ENCODE peak calls at places on chromosome 1, in four cellular contexts. N is IMR-90, K is right lobe of liver, O is body of pancreas. F is an unnamed sample.

GRCh38 chr1:45410850-45411509 is 70.7 kb upstream of the MUTYH start:
- DNase-seq in N (no peak), K (no peak), O (no peak), F (no peak)

GRCh38 chr1:246198141-246198820 is 308.8 kb downstream of the SMYD3 start:
- DNase-seq in N (no peak), K (no peak), O (no peak), F (no peak)

GRCh38 chr1:59565611-59566410 is 248.9 kb upstream of the HOOK1 start:
- DNase-seq in N (peak), K (no peak), O (no peak), F (no peak)

GRCh38 chr1:44327679-44328491 is 27.2 kb downstream of the ERI3 start:
- DNase-seq in N (peak), K (peak), O (peak), F (peak)

GRCh38 chr1:151612506-151613274 is 840 bp downstream of the SNX27 start:
- DNase-seq in N (no peak), K (peak), O (peak), F (peak)

GRCh38 chr1:61313906-61314422 is 231.6 kb downstream of the NFIA start:
- DNase-seq in N (no peak), K (no peak), O (no peak), F (no peak)

GRCh38 chr1:224438989-224439388 is 4.4 kb upstream of the WDR26 start:
- DNase-seq in N (no peak), K (no peak), O (peak), F (no peak)

GRCh38 chr1:14742181-14742980 is 143.9 kb downstream of the KAZN start:
- DNase-seq in N (peak), K (no peak), O (no peak), F (no peak)

GRCh38 chr1:214199585-214199984 is 81.4 kb upstream of the SMYD2 start:
- DNase-seq in N (no peak), K (no peak), O (no peak), F (no peak)

GRCh38 chr1:115107501-115108260 is 18.4 kb upstream of the TSPAN2 start:
- DNase-seq in N (peak), K (no peak), O (no peak), F (no peak)

GRCh38 chr1:168007691-168008090 is 70.8 kb upstream of the MPC2 start:
- DNase-seq in N (no peak), K (no peak), O (no peak), F (no peak)

GRCh38 chr1:30940541-30940940 is 32.0 kb upstream of the SDC3 start:
- DNase-seq in N (no peak), K (no peak), O (no peak), F (no peak)

GRCh38 chr1:28535180-28535579 is 17.7 kb upstream of the TRNAU1AP start:
- DNase-seq in N (no peak), K (no peak), O (no peak), F (no peak)

GRCh38 chr1:53715478-53715877 is 23.5 kb downstream of the GLIS1 start:
- DNase-seq in N (peak), K (no peak), O (peak), F (peak)

GRCh38 chr1:30299393-30299792 is 424.0 kb downstream of the MATN1 start:
- DNase-seq in N (no peak), K (no peak), O (no peak), F (no peak)

GRCh38 chr1:196205882-196206281 is 402.4 kb downstream of the KCNT2 start:
- DNase-seq in N (no peak), K (no peak), O (no peak), F (no peak)

GRCh38 chr1:183804382-183804781 is 538 bp upstream of the RGL1 start:
- DNase-seq in N (no peak), K (no peak), O (no peak), F (no peak)

GRCh38 chr1:8552135-8552534 is 234.2 kb downstream of the SLC45A1 start:
- DNase-seq in N (no peak), K (no peak), O (no peak), F (no peak)

GRCh38 chr1:23577056-23577985 is 18.0 kb upstream of the ID3 start:
- DNase-seq in N (peak), K (no peak), O (no peak), F (peak)
- H3K4me3 ChIP-seq in N (peak), K (no peak), O (no peak), F (no peak)

GRCh38 chr1:201448981-201449380 is 20.0 kb downstream of the PHLDA3 start:
- DNase-seq in N (no peak), K (no peak), O (peak), F (no peak)

GRCh38 chr1:201447911-201448871 is 20.8 kb downstream of the PHLDA3 start:
- DNase-seq in N (peak), K (peak), O (peak), F (peak)

GRCh38 chr1:201452881-201453280 is 16.1 kb downstream of the PHLDA3 start:
- DNase-seq in N (no peak), K (no peak), O (no peak), F (no peak)

GRCh38 chr1:201454568-201454967 is 14.4 kb downstream of the PHLDA3 start:
- DNase-seq in N (no peak), K (no peak), O (no peak), F (no peak)

GRCh38 chr1:201450721-201451291 is 18.2 kb downstream of the PHLDA3 start:
- DNase-seq in N (peak), K (no peak), O (peak), F (peak)
- TF ChIP-seq POLR2A in N (no peak), K (no peak), O (no peak), F (no peak)

GRCh38 chr1:203176744-203177460 is 1.3 kb upstream of the MYBPH start:
- DNase-seq in N (no peak), K (no peak), O (no peak), F (no peak)
- H3K27ac ChIP-seq in N (no peak), K (no peak), O (no peak), F (no peak)

GRCh38 chr1:228853191-228853590 is 117.9 kb downstream of the RHOU start:
- DNase-seq in N (no peak), K (no peak), O (no peak), F (no peak)

GRCh38 chr1:228852511-228853088 is 117.3 kb downstream of the RHOU start:
- DNase-seq in N (no peak), K (no peak), O (no peak), F (peak)

GRCh38 chr1:228851196-228851595 is 115.9 kb downstream of the RHOU start:
- DNase-seq in N (no peak), K (no peak), O (no peak), F (peak)

GRCh38 chr1:228850141-228851100 is 115.1 kb downstream of the RHOU start:
- DNase-seq in N (peak), K (no peak), O (no peak), F (peak)

DNA sequence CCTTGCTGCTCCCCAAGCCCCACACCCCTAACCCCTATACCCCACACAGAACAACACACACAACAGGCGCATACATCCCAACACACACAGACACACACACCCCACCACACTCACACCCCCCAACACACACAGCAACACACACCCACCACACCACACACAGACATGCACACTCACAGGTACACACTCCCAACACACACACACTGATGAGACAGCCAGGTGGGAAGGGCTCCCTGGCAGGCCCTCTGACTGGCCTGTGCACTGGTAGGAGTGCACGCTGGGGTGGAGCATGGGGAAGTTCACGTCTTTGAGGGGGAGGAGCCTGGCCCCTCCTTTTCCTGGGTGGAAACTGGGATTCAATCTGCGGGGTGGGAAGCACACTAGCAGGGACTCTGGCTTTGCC is 116.7 kb downstream of the RHOU start:
- DNase-seq in N (no peak), K (no peak), O (no peak), F (peak)
- H3K4me3 ChIP-seq in N (no peak), K (no peak), O (no peak), F (no peak)

GRCh38 chr1:234600418-234601216 is 9.4 kb downstream of the IRF2BP2 start:
- DNase-seq in N (no peak), K (peak), O (peak), F (peak)

GRCh38 chr1:234604393-234604725 is 5.6 kb downstream of the IRF2BP2 start:
- DNase-seq in N (no peak), K (no peak), O (no peak), F (no peak)

GRCh38 chr1:234601217-234602017 is 8.6 kb downstream of the IRF2BP2 start:
- DNase-seq in N (peak), K (no peak), O (no peak), F (no peak)

GRCh38 chr1:234603221-234604204 is 6.5 kb downstream of the IRF2BP2 start:
- DNase-seq in N (peak), K (no peak), O (no peak), F (no peak)

GRCh38 chr1:234602334-234603220 is 7.4 kb downstream of the IRF2BP2 start:
- DNase-seq in N (peak), K (no peak), O (peak), F (no peak)
- TF ChIP-seq POLR2A in N (no peak), K (peak), O (peak), F (no peak)

DNA sequence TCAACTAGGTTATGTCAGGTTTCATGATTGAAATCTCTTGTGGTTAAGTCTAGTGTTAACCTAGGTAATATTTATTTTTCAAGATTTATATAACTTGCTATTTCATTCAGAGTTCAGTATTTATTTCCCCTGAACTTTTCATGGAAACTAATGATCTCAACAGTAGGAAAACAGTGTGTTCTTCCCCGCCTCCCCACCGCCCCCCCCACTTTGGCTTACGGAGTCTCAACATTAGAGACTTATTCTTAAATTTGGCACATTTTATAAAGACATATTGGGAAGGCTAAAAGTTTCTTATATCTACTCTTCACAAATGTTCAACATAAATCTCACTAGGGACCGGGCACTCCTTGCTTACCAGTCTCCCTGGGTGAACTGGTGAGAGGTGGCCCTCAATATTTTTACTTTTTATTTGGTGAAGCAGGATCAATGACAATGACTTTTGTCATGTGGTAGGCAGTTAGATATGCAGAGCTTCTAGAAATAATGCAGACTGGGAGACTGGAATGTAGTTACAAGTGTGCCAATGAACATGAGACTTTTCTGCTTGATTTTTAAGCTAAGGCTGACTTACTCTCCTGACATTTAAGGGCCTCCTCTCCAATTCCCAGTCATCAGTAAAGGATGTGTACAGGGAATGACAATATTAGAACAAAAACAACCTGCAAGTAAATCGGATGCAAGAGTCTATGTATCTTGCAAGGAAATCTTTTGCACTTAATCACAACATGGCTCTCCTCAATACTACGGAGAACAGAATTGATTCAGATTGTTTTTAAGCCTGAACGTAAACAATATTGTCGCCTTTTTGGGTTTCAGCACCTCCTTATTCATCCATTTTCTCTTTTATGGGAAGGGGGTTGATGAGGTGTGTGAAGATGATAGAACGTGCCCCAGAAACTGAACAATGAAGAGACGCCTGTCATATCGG is 1.6 kb upstream of the MAN1A2 start:
- DNase-seq in N (peak), K (no peak), O (no peak), F (peak)
- H3K27ac ChIP-seq in N (peak), K (peak), O (peak), F (peak)

GRCh38 chr1:71881611-71882010 is 400.7 kb downstream of the NEGR1 start:
- DNase-seq in N (peak), K (no peak), O (no peak), F (no peak)
- H3K4me3 ChIP-seq in N (no peak), K (no peak), O (no peak), F (no peak)

GRCh38 chr1:1156140-1157032 is 17.3 kb upstream of the TTLL10 start:
- DNase-seq in N (no peak), K (no peak), O (no peak), F (no peak)

GRCh38 chr1:1160281-1160930 is 13.3 kb upstream of the TTLL10 start:
- DNase-seq in N (no peak), K (no peak), O (no peak), F (no peak)

GRCh38 chr1:1157033-1157365 is 16.7 kb upstream of the TTLL10 start:
- DNase-seq in N (no peak), K (no peak), O (no peak), F (no peak)

GRCh38 chr1:1157426-1157913 is 16.2 kb upstream of the TTLL10 start:
- DNase-seq in N (peak), K (peak), O (peak), F (peak)

GRCh38 chr1:1157914-1158710 is 15.6 kb upstream of the TTLL10 start:
- DNase-seq in N (no peak), K (no peak), O (peak), F (peak)
- TF ChIP-seq POLR2A in N (peak), K (no peak), O (peak), F (no peak)

DNA sequence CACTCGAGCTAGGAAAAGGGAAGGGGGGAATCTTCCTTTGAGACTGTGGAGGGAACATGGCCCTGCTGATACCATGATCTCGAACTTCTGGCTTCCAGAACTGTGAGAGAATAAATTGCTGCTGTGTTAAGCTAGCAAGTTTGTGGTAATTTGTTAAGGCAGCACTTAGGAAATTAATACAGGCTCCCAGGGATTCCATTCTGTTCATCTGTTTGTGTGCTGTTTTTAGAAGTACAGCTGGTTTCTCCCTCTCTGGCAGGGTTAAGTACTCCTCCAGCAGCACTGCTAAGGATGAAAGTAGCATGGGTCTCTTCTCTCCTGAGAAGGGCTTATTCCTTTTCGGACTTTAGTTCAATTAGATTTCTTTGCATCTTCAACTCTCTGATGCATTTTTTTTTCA is 268.3 kb downstream of the HHIPL2 start:
- DNase-seq in N (no peak), K (no peak), O (no peak), F (no peak)
- H3K27ac ChIP-seq in N (no peak), K (no peak), O (no peak), F (no peak)